ENCODE peak calls at places on chromosomes 1 and 21, in five cellular contexts. One of them, this sample, is unnamed.

GRCh38 chr1:67803380-67804279 is 29.6 kb downstream of the GNG12 start:
- DNase-seq in stimulated activated CD4-positive, alpha-beta T cell treated with anti-CD3 and anti-CD28 coated beads, Interleukin-2, amount 100 ng/mL, for 48 hours: no peak
- DNase-seq in T-cell: no peak
- DNase-seq in CD8-positive, alpha-beta memory T cell: no peak
- DNase-seq in right cardiac atrium: no peak
- DNase-seq in this sample: no peak

GRCh38 chr1:204746838-204747442 is 61.4 kb upstream of the LRRN2 start:
- DNase-seq in stimulated activated CD4-positive, alpha-beta T cell treated with anti-CD3 and anti-CD28 coated beads, Interleukin-2, amount 100 ng/mL, for 48 hours: peak
- DNase-seq in T-cell: peak
- DNase-seq in CD8-positive, alpha-beta memory T cell: peak
- DNase-seq in right cardiac atrium: peak
- DNase-seq in this sample: peak

GRCh38 chr1:8902765-8903164 is 24.3 kb upstream of the ENO1 start:
- DNase-seq in stimulated activated CD4-positive, alpha-beta T cell treated with anti-CD3 and anti-CD28 coated beads, Interleukin-2, amount 100 ng/mL, for 48 hours: no peak
- DNase-seq in T-cell: no peak
- DNase-seq in CD8-positive, alpha-beta memory T cell: no peak
- DNase-seq in right cardiac atrium: no peak
- DNase-seq in this sample: no peak

GRCh38 chr1:66607458-66607857 is 73.5 kb downstream of the SGIP1 start:
- DNase-seq in stimulated activated CD4-positive, alpha-beta T cell treated with anti-CD3 and anti-CD28 coated beads, Interleukin-2, amount 100 ng/mL, for 48 hours: no peak
- DNase-seq in T-cell: no peak
- DNase-seq in CD8-positive, alpha-beta memory T cell: no peak
- DNase-seq in right cardiac atrium: no peak
- DNase-seq in this sample: no peak

GRCh38 chr1:107680579-107680985 is 284.4 kb downstream of the VAV3 start:
- DNase-seq in stimulated activated CD4-positive, alpha-beta T cell treated with anti-CD3 and anti-CD28 coated beads, Interleukin-2, amount 100 ng/mL, for 48 hours: no peak
- DNase-seq in T-cell: no peak
- DNase-seq in CD8-positive, alpha-beta memory T cell: no peak
- DNase-seq in right cardiac atrium: no peak
- DNase-seq in this sample: no peak

GRCh38 chr1:65309317-65310077 is at the start of gene DNAJC6:
- DNase-seq in stimulated activated CD4-positive, alpha-beta T cell treated with anti-CD3 and anti-CD28 coated beads, Interleukin-2, amount 100 ng/mL, for 48 hours: peak
- DNase-seq in T-cell: peak
- DNase-seq in CD8-positive, alpha-beta memory T cell: peak
- DNase-seq in right cardiac atrium: peak
- DNase-seq in this sample: peak

GRCh38 chr1:1671365-1672119 is 12.7 kb upstream of the CDK11B start:
- DNase-seq in stimulated activated CD4-positive, alpha-beta T cell treated with anti-CD3 and anti-CD28 coated beads, Interleukin-2, amount 100 ng/mL, for 48 hours: no peak
- DNase-seq in T-cell: no peak
- DNase-seq in CD8-positive, alpha-beta memory T cell: no peak
- DNase-seq in right cardiac atrium: peak
- DNase-seq in this sample: no peak

GRCh38 chr1:199758626-199759255 is 268.8 kb upstream of the NR5A2 start:
- DNase-seq in stimulated activated CD4-positive, alpha-beta T cell treated with anti-CD3 and anti-CD28 coated beads, Interleukin-2, amount 100 ng/mL, for 48 hours: no peak
- DNase-seq in T-cell: no peak
- DNase-seq in CD8-positive, alpha-beta memory T cell: no peak
- DNase-seq in right cardiac atrium: no peak
- DNase-seq in this sample: no peak

GRCh38 chr1:51564124-51564523 is 45.1 kb upstream of the EPS15 start:
- DNase-seq in stimulated activated CD4-positive, alpha-beta T cell treated with anti-CD3 and anti-CD28 coated beads, Interleukin-2, amount 100 ng/mL, for 48 hours: no peak
- DNase-seq in T-cell: no peak
- DNase-seq in CD8-positive, alpha-beta memory T cell: no peak
- DNase-seq in right cardiac atrium: no peak
- DNase-seq in this sample: peak

GRCh38 chr1:174818951-174819350 is 180.8 kb upstream of the CACYBP start:
- DNase-seq in stimulated activated CD4-positive, alpha-beta T cell treated with anti-CD3 and anti-CD28 coated beads, Interleukin-2, amount 100 ng/mL, for 48 hours: no peak
- DNase-seq in T-cell: no peak
- DNase-seq in CD8-positive, alpha-beta memory T cell: no peak
- DNase-seq in right cardiac atrium: no peak
- DNase-seq in this sample: no peak

GRCh38 chr1:56387071-56387747 is 192.2 kb downstream of the PLPP3 start:
- DNase-seq in stimulated activated CD4-positive, alpha-beta T cell treated with anti-CD3 and anti-CD28 coated beads, Interleukin-2, amount 100 ng/mL, for 48 hours: no peak
- DNase-seq in T-cell: no peak
- DNase-seq in CD8-positive, alpha-beta memory T cell: no peak
- DNase-seq in right cardiac atrium: no peak
- DNase-seq in this sample: no peak

GRCh38 chr1:226681652-226682493 is 57.2 kb downstream of the ITPKB start:
- DNase-seq in stimulated activated CD4-positive, alpha-beta T cell treated with anti-CD3 and anti-CD28 coated beads, Interleukin-2, amount 100 ng/mL, for 48 hours: no peak
- DNase-seq in T-cell: no peak
- DNase-seq in CD8-positive, alpha-beta memory T cell: no peak
- DNase-seq in right cardiac atrium: no peak
- DNase-seq in this sample: no peak

GRCh38 chr1:155968670-155969069 is 9.7 kb downstream of the ARHGEF2 start:
- DNase-seq in stimulated activated CD4-positive, alpha-beta T cell treated with anti-CD3 and anti-CD28 coated beads, Interleukin-2, amount 100 ng/mL, for 48 hours: no peak
- DNase-seq in T-cell: no peak
- DNase-seq in CD8-positive, alpha-beta memory T cell: no peak
- DNase-seq in right cardiac atrium: peak
- DNase-seq in this sample: no peak

GRCh38 chr1:94236630-94237290 is 624 bp downstream of the ARHGAP29 start:
- DNase-seq in stimulated activated CD4-positive, alpha-beta T cell treated with anti-CD3 and anti-CD28 coated beads, Interleukin-2, amount 100 ng/mL, for 48 hours: no peak
- DNase-seq in T-cell: no peak
- DNase-seq in CD8-positive, alpha-beta memory T cell: no peak
- DNase-seq in right cardiac atrium: peak
- DNase-seq in this sample: no peak

GRCh38 chr1:183632964-183633363 is 2.6 kb downstream of the ARPC5 start:
- DNase-seq in stimulated activated CD4-positive, alpha-beta T cell treated with anti-CD3 and anti-CD28 coated beads, Interleukin-2, amount 100 ng/mL, for 48 hours: no peak
- DNase-seq in T-cell: no peak
- DNase-seq in CD8-positive, alpha-beta memory T cell: no peak
- DNase-seq in right cardiac atrium: no peak
- DNase-seq in this sample: no peak

GRCh38 chr1:241527146-241527545 is 5.0 kb upstream of the KMO start:
- DNase-seq in stimulated activated CD4-positive, alpha-beta T cell treated with anti-CD3 and anti-CD28 coated beads, Interleukin-2, amount 100 ng/mL, for 48 hours: no peak
- DNase-seq in T-cell: no peak
- DNase-seq in CD8-positive, alpha-beta memory T cell: no peak
- DNase-seq in right cardiac atrium: no peak
- DNase-seq in this sample: no peak

GRCh38 chr1:15627343-15627988 is 10.2 kb downstream of the DDI2 start:
- DNase-seq in stimulated activated CD4-positive, alpha-beta T cell treated with anti-CD3 and anti-CD28 coated beads, Interleukin-2, amount 100 ng/mL, for 48 hours: no peak
- DNase-seq in T-cell: no peak
- DNase-seq in CD8-positive, alpha-beta memory T cell: no peak
- DNase-seq in right cardiac atrium: peak
- DNase-seq in this sample: no peak

GRCh38 chr21:37546949-37547614 is 180.5 kb downstream of the DYRK1A start:
- DNase-seq in stimulated activated CD4-positive, alpha-beta T cell treated with anti-CD3 and anti-CD28 coated beads, Interleukin-2, amount 100 ng/mL, for 48 hours: no peak
- DNase-seq in T-cell: no peak
- DNase-seq in CD8-positive, alpha-beta memory T cell: no peak
- DNase-seq in right cardiac atrium: no peak
- DNase-seq in this sample: no peak

GRCh38 chr1:31697369-31697984 is 6.3 kb downstream of the COL16A1 start:
- DNase-seq in stimulated activated CD4-positive, alpha-beta T cell treated with anti-CD3 and anti-CD28 coated beads, Interleukin-2, amount 100 ng/mL, for 48 hours: no peak
- DNase-seq in T-cell: no peak
- DNase-seq in CD8-positive, alpha-beta memory T cell: no peak
- DNase-seq in right cardiac atrium: no peak
- DNase-seq in this sample: no peak

GRCh38 chr1:23449918-23450317 is 25.4 kb upstream of the TCEA3 start:
- DNase-seq in stimulated activated CD4-positive, alpha-beta T cell treated with anti-CD3 and anti-CD28 coated beads, Interleukin-2, amount 100 ng/mL, for 48 hours: no peak
- DNase-seq in T-cell: no peak
- DNase-seq in CD8-positive, alpha-beta memory T cell: no peak
- DNase-seq in right cardiac atrium: peak
- DNase-seq in this sample: no peak

This sample was measured in T-helper 2 cell.